ENCODE peak calls at places on chromosomes 16 and 17, in six cellular contexts. M, P, G, X, R and Y are unnamed samples.

GRCh38 chr16:2867661-2867986 is 9.7 kb upstream of the PRSS22 start:
- DNase-seq in M (no peak), P (no peak), G (no peak), X (no peak), R (no peak), Y (no peak)

GRCh38 chr17:47622179-47622549 is 27.6 kb upstream of the KPNB1 start:
- DNase-seq in M (no peak), P (no peak), G (no peak), X (no peak), R (no peak), Y (no peak)

GRCh38 chr16:17467923-17468540 is 2.7 kb downstream of the XYLT1 start:
- DNase-seq in M (no peak), P (no peak), G (peak; percentile 60), X (peak; percentile 20), R (peak; percentile 94), Y (no peak)

GRCh38 chr17:77769215-77769614 is 189.3 kb upstream of the TNRC6C start:
- DNase-seq in M (no peak), P (no peak), G (no peak), X (no peak), R (no peak), Y (no peak)

GRCh38 chr16:89289428-89290395 is 72.2 kb downstream of the ZNF778 start:
- DNase-seq in M (no peak), P (peak; percentile 95), G (no peak), X (peak; percentile 51), R (peak; percentile 84), Y (peak; percentile 92)

GRCh38 chr17:59848778-59849177 is 44.0 kb downstream of the TUBD1 start:
- DNase-seq in M (no peak), P (no peak), G (peak; percentile 86), X (peak; percentile 75), R (peak; percentile 91), Y (no peak)

GRCh38 chr17:13957636-13958035 is 111.7 kb upstream of the COX10 start:
- DNase-seq in M (peak; percentile 11), P (no peak), G (no peak), X (no peak), R (no peak), Y (no peak)

GRCh38 chr16:64933890-64934289 is 188.0 kb downstream of the CDH11 start:
- DNase-seq in M (no peak), P (no peak), G (no peak), X (no peak), R (no peak), Y (no peak)

GRCh38 chr16:2278956-2279800 is 11.3 kb upstream of the RNPS1 start:
- DNase-seq in M (no peak), P (no peak), G (no peak), X (no peak), R (no peak), Y (no peak)

DNA sequence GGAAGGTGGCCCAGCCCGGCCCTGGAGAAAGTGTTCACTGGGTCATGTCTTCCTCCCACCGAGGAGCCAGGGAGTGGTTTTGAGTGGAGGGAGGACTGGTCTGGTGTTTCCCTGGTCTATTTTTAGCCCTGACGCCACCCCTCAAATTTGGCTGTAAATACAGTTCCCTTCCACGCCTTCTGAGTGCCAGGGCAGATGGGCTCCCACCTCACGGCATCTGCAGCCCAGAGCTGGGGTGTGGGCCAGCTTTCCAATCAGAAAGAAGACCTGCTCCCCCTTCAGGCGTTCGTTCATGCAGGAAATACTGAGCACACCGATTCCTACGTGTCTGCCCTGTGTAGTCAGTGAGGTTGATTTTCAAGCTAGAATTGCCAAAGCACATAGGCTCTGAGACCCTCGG is 53.7 kb downstream of the SNX20 start:
- DNase-seq in M (no peak), P (peak; percentile 68), G (no peak), X (no peak), R (peak; percentile 91), Y (no peak)
- TF ChIP-seq CTCF in M (peak; percentile 54), P (peak; percentile 26), G (no peak), X (peak; percentile 47), R (peak; percentile 54), Y (no peak)

GRCh38 chr17:81345211-81346089 is 49.8 kb upstream of the BAHCC1 start:
- DNase-seq in M (no peak), P (peak; percentile 91), G (peak; percentile 92), X (peak; percentile 89), R (peak; percentile 97), Y (peak; percentile 95)
- TF ChIP-seq CTCF in M (peak; percentile 32), P (no peak), G (peak; percentile 8), X (no peak), R (peak; percentile 42), Y (peak; percentile 52)

GRCh38 chr16:82585675-82586074 is 41.1 kb upstream of the CDH13 start:
- DNase-seq in M (no peak), P (no peak), G (no peak), X (no peak), R (no peak), Y (peak; percentile 21)

GRCh38 chr16:82584553-82585152 is 42.1 kb upstream of the CDH13 start:
- DNase-seq in M (no peak), P (no peak), G (no peak), X (no peak), R (no peak), Y (peak; percentile 32)

GRCh38 chr16:82583415-82583814 is 43.4 kb upstream of the CDH13 start:
- DNase-seq in M (no peak), P (no peak), G (no peak), X (no peak), R (no peak), Y (no peak)

GRCh38 chr16:82582971-82583370 is 43.8 kb upstream of the CDH13 start:
- DNase-seq in M (no peak), P (no peak), G (no peak), X (no peak), R (no peak), Y (no peak)

GRCh38 chr16:82580293-82580900 is 46.4 kb upstream of the CDH13 start:
- DNase-seq in M (no peak), P (no peak), G (no peak), X (no peak), R (no peak), Y (no peak)
- TF ChIP-seq CTCF in M (peak; percentile 21), P (peak; percentile 14), G (no peak), X (peak; percentile 42), R (no peak), Y (no peak)

DNA sequence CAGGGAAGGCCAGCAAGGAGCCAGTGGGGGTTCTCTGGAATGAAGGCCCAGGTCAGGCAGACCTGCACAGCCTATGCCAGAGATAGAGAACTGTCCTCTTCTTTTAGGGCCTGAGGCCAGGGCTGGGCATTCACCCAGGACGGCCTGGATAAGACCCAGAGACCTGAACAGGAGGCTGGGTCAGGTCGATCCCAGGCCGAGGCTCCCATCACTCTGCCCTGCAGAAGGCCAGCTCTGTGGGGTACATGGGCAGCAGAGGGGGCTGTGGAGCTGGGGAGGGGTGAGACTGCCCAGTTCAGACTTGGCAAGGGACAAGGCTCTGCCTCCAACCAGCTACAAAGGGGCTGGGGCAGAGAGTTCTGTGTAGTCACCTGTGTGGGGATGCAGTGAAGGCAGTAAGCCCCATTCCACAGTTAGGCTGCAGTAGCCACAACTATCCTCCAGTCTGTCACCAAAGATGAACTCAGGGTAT is 14.6 kb downstream of the HSD11B2 start:
- DNase-seq in M (no peak), P (no peak), G (no peak), X (no peak), R (no peak), Y (no peak)
- TF ChIP-seq CTCF in M (no peak), P (no peak), G (no peak), X (no peak), R (no peak), Y (no peak)

GRCh38 chr17:79214459-79214858 is 139.8 kb downstream of the ENGASE start:
- DNase-seq in M (no peak), P (no peak), G (peak; percentile 19), X (no peak), R (no peak), Y (no peak)

GRCh38 chr17:79216826-79217225 is 142.2 kb downstream of the ENGASE start:
- DNase-seq in M (no peak), P (no peak), G (peak; percentile 22), X (no peak), R (no peak), Y (no peak)

GRCh38 chr17:79216391-79216790 is 141.8 kb downstream of the ENGASE start:
- DNase-seq in M (no peak), P (no peak), G (peak; percentile 41), X (no peak), R (no peak), Y (no peak)

GRCh38 chr17:79214940-79215604 is 140.4 kb downstream of the ENGASE start:
- DNase-seq in M (no peak), P (no peak), G (peak; percentile 29), X (no peak), R (no peak), Y (no peak)

GRCh38 chr17:79215631-79216030 is 141.0 kb downstream of the ENGASE start:
- DNase-seq in M (no peak), P (no peak), G (peak; percentile 33), X (no peak), R (no peak), Y (no peak)
- TF ChIP-seq CTCF in M (no peak), P (no peak), G (no peak), X (no peak), R (no peak), Y (no peak)

GRCh38 chr17:49879505-49879904 is 31.6 kb upstream of the TAC4 start:
- DNase-seq in M (no peak), P (no peak), G (no peak), X (no peak), R (no peak), Y (no peak)
- TF ChIP-seq CTCF in M (no peak), P (no peak), G (no peak), X (no peak), R (no peak), Y (no peak)

GRCh38 chr17:8186787-8187516 is 3.0 kb downstream of the BORCS6 start:
- DNase-seq in M (peak; percentile 79), P (peak; percentile 79), G (peak; percentile 94), X (peak; percentile 91), R (peak; percentile 98), Y (peak; percentile 97)
- TF ChIP-seq CTCF in M (peak; percentile 52), P (peak; percentile 55), G (no peak), X (peak; percentile 45), R (no peak), Y (peak; percentile 52)